ENCODE peak calls at places on chromosomes 16 and 17, in eight cellular contexts. R, E, L, F, Q, J, W and X are unnamed samples.

GRCh38 chr17:65374966-65375365 is 186.5 kb downstream of the AXIN2 start:
- DNase-seq in R (no peak), E (no peak), L (no peak), F (no peak), Q (no peak), J (no peak), W (no peak), X (no peak)

GRCh38 chr16:15777533-15778203 is 79.2 kb downstream of the MYH11 start:
- DNase-seq in R (peak; percentile 52), E (no peak), L (no peak), F (no peak), Q (peak; percentile 65), J (no peak), W (no peak), X (no peak)

GRCh38 chr16:30748634-30749445 is 615 bp downstream of the PHKG2 start:
- DNase-seq in R (peak; percentile 47), E (no peak), L (peak; percentile 88), F (peak; percentile 7), Q (peak; percentile 64), J (no peak), W (peak; percentile 68), X (no peak)

GRCh38 chr16:24861461-24861860 is 15.7 kb downstream of the SLC5A11 start:
- DNase-seq in R (no peak), E (no peak), L (no peak), F (no peak), Q (no peak), J (no peak), W (no peak), X (no peak)

GRCh38 chr17:16943032-16943352 is 28.9 kb downstream of the TNFRSF13B start:
- DNase-seq in R (no peak), E (no peak), L (no peak), F (no peak), Q (no peak), J (no peak), W (no peak), X (no peak)

GRCh38 chr17:5299383-5299782 is 17.3 kb downstream of the RABEP1 start:
- DNase-seq in R (peak; percentile 55), E (no peak), L (no peak), F (no peak), Q (no peak), J (no peak), W (no peak), X (no peak)

GRCh38 chr16:19520861-19521331 is 1.0 kb downstream of the GDE1 start:
- DNase-seq in R (no peak), E (no peak), L (no peak), F (no peak), Q (peak; percentile 86), J (peak; percentile 2), W (peak; percentile 43), X (no peak)

GRCh38 chr17:66165537-66166123 is 26.3 kb downstream of the CEP112 start:
- DNase-seq in R (peak; percentile 80), E (no peak), L (no peak), F (peak; percentile 20), Q (peak; percentile 59), J (peak; percentile 56), W (no peak), X (no peak)

GRCh38 chr16:88315543-88316105 is 67.1 kb upstream of the ZNF469 start:
- DNase-seq in R (peak; percentile 74), E (no peak), L (peak; percentile 80), F (no peak), Q (peak; percentile 71), J (no peak), W (no peak), X (peak; percentile 89)